ENCODE peak calls at places on chromosomes 11 and 22, in six cellular contexts. Y, V, B, E, O and C are unnamed samples.
A peak's percentile ranks its signal among the peaks of the same experiment; 100 is the strongest.

GRCh38 chr22:41512421-41513194 is 31.7 kb downstream of the POLR3H start:
- DNase-seq in Y (peak; percentile 85), V (peak; percentile 90), B (no peak), E (no peak), O (no peak), C (peak; percentile 81)

GRCh38 chr22:38132794-38133193 is 22.3 kb upstream of the BAIAP2L2 start:
- DNase-seq in Y (no peak), V (no peak), B (no peak), E (no peak), O (no peak), C (no peak)

GRCh38 chr11:103696130-103696529 is 340.3 kb upstream of the DDI1 start:
- DNase-seq in Y (no peak), V (no peak), B (no peak), E (no peak), O (no peak), C (peak; percentile 57)

GRCh38 chr22:37011472-37011871 is 7.8 kb downstream of the TST start:
- DNase-seq in Y (no peak), V (no peak), B (no peak), E (no peak), O (no peak), C (no peak)

GRCh38 chr11:104823638-104824037 is 74.6 kb downstream of the CASP12 start:
- DNase-seq in Y (peak; percentile 7), V (no peak), B (no peak), E (no peak), O (no peak), C (no peak)

GRCh38 chr11:35276396-35276795 is 137.4 kb downstream of the CD44 start:
- DNase-seq in Y (no peak), V (no peak), B (peak; percentile 12), E (no peak), O (peak; percentile 34), C (no peak)

GRCh38 chr11:89205378-89205777 is 27.7 kb downstream of the TYR start:
- DNase-seq in Y (no peak), V (no peak), B (no peak), E (no peak), O (no peak), C (no peak)

GRCh38 chr11:34926101-34926830 is 9.8 kb downstream of the PDHX start:
- DNase-seq in Y (peak; percentile 68), V (no peak), B (peak; percentile 27), E (no peak), O (no peak), C (peak; percentile 74)

GRCh38 chr11:65152157-65152556 is 17.8 kb upstream of the SYVN1 start:
- DNase-seq in Y (no peak), V (no peak), B (no peak), E (no peak), O (no peak), C (no peak)

GRCh38 chr11:119108151-119108856 is 1.2 kb downstream of the C2CD2L start:
- DNase-seq in Y (peak; percentile 51), V (no peak), B (no peak), E (no peak), O (peak; percentile 49), C (peak; percentile 27)

GRCh38 chr11:92964471-92964870 is 5.0 kb upstream of the MTNR1B start:
- DNase-seq in Y (no peak), V (no peak), B (no peak), E (no peak), O (no peak), C (no peak)

GRCh38 chr11:86145439-86146156 is 76.7 kb upstream of the PICALM start:
- DNase-seq in Y (no peak), V (no peak), B (no peak), E (no peak), O (no peak), C (no peak)

GRCh38 chr11:22471405-22471804 is 133.2 kb downstream of the SLC17A6 start:
- DNase-seq in Y (no peak), V (no peak), B (no peak), E (no peak), O (no peak), C (no peak)